ENCODE peak calls at places on chromosomes 4 and X, in six cellular contexts. One of them, this sample, is unnamed.

GRCh38 chr4:158768577-158769174 is at the start of gene FNIP2:
- DNase-seq in activated CD8-positive, alpha-beta memory T cell treated with anti-CD3 and anti-CD28 coated beads for 4 hours: peak; percentile 43
- DNase-seq in astrocyte of the hippocampus: peak; percentile 94
- DNase-seq in fibroblast of lung: peak; percentile 70
- DNase-seq in stimulated activated CD4-positive, alpha-beta T cell treated with anti-CD3 and anti-CD28 coated beads, Interleukin-4, amount 100 ng/mL, for 24 hours: peak; percentile 65
- DNase-seq in lung: peak; percentile 72
- DNase-seq in this sample: peak; percentile 64

GRCh38 chr4:84531689-84532088 is 32.6 kb upstream of the NKX6-1 start:
- DNase-seq in activated CD8-positive, alpha-beta memory T cell treated with anti-CD3 and anti-CD28 coated beads for 4 hours: no peak
- DNase-seq in stimulated activated CD4-positive, alpha-beta T cell treated with anti-CD3 and anti-CD28 coated beads, Interleukin-4, amount 100 ng/mL, for 24 hours: no peak
- DNase-seq in fibroblast of lung: no peak
- DNase-seq in astrocyte of the hippocampus: no peak
- DNase-seq in lung: no peak
- DNase-seq in this sample: no peak

GRCh38 chr4:158667651-158668198 is 4.0 kb downstream of the C4orf46 start:
- DNase-seq in fibroblast of lung: peak; percentile 27
- DNase-seq in activated CD8-positive, alpha-beta memory T cell treated with anti-CD3 and anti-CD28 coated beads for 4 hours: no peak
- DNase-seq in astrocyte of the hippocampus: peak; percentile 34
- DNase-seq in lung: no peak
- DNase-seq in stimulated activated CD4-positive, alpha-beta T cell treated with anti-CD3 and anti-CD28 coated beads, Interleukin-4, amount 100 ng/mL, for 24 hours: peak; percentile 21
- DNase-seq in this sample: peak; percentile 30

GRCh38 chrX:78619829-78620228 is 39.3 kb downstream of the RTL3 start:
- DNase-seq in lung: no peak
- DNase-seq in stimulated activated CD4-positive, alpha-beta T cell treated with anti-CD3 and anti-CD28 coated beads, Interleukin-4, amount 100 ng/mL, for 24 hours: no peak
- DNase-seq in fibroblast of lung: peak; percentile 29
- DNase-seq in activated CD8-positive, alpha-beta memory T cell treated with anti-CD3 and anti-CD28 coated beads for 4 hours: no peak
- DNase-seq in astrocyte of the hippocampus: peak; percentile 34
- DNase-seq in this sample: no peak

GRCh38 chrX:68833855-68834331 is 5.1 kb downstream of the EFNB1 start:
- DNase-seq in lung: no peak
- DNase-seq in activated CD8-positive, alpha-beta memory T cell treated with anti-CD3 and anti-CD28 coated beads for 4 hours: no peak
- DNase-seq in fibroblast of lung: no peak
- DNase-seq in astrocyte of the hippocampus: no peak
- DNase-seq in stimulated activated CD4-positive, alpha-beta T cell treated with anti-CD3 and anti-CD28 coated beads, Interleukin-4, amount 100 ng/mL, for 24 hours: no peak
- DNase-seq in this sample: no peak

GRCh38 chr4:143586080-143586479 is 72.6 kb downstream of the SMARCA5 start:
- DNase-seq in stimulated activated CD4-positive, alpha-beta T cell treated with anti-CD3 and anti-CD28 coated beads, Interleukin-4, amount 100 ng/mL, for 24 hours: no peak
- DNase-seq in astrocyte of the hippocampus: peak; percentile 40
- DNase-seq in fibroblast of lung: no peak
- DNase-seq in lung: no peak
- DNase-seq in activated CD8-positive, alpha-beta memory T cell treated with anti-CD3 and anti-CD28 coated beads for 4 hours: no peak
- DNase-seq in this sample: no peak

GRCh38 chr4:98094118-98094517 is 49.2 kb downstream of the STPG2 start:
- DNase-seq in activated CD8-positive, alpha-beta memory T cell treated with anti-CD3 and anti-CD28 coated beads for 4 hours: no peak
- DNase-seq in fibroblast of lung: no peak
- DNase-seq in stimulated activated CD4-positive, alpha-beta T cell treated with anti-CD3 and anti-CD28 coated beads, Interleukin-4, amount 100 ng/mL, for 24 hours: no peak
- DNase-seq in lung: no peak
- DNase-seq in astrocyte of the hippocampus: no peak
- DNase-seq in this sample: no peak

GRCh38 chr4:149203256-149204001 is 612.2 kb downstream of the IQCM start:
- DNase-seq in activated CD8-positive, alpha-beta memory T cell treated with anti-CD3 and anti-CD28 coated beads for 4 hours: no peak
- DNase-seq in lung: no peak
- DNase-seq in fibroblast of lung: peak; percentile 2
- DNase-seq in stimulated activated CD4-positive, alpha-beta T cell treated with anti-CD3 and anti-CD28 coated beads, Interleukin-4, amount 100 ng/mL, for 24 hours: no peak
- DNase-seq in astrocyte of the hippocampus: peak; percentile 52
- DNase-seq in this sample: no peak

GRCh38 chr4:151719045-151719743 is 41.6 kb downstream of the GATB start:
- DNase-seq in fibroblast of lung: no peak
- DNase-seq in lung: no peak
- DNase-seq in astrocyte of the hippocampus: peak; percentile 66
- DNase-seq in activated CD8-positive, alpha-beta memory T cell treated with anti-CD3 and anti-CD28 coated beads for 4 hours: no peak
- DNase-seq in stimulated activated CD4-positive, alpha-beta T cell treated with anti-CD3 and anti-CD28 coated beads, Interleukin-4, amount 100 ng/mL, for 24 hours: no peak
- DNase-seq in this sample: no peak

GRCh38 chr4:174592256-174592984 is 70.1 kb upstream of the HPGD start:
- DNase-seq in astrocyte of the hippocampus: no peak
- DNase-seq in activated CD8-positive, alpha-beta memory T cell treated with anti-CD3 and anti-CD28 coated beads for 4 hours: no peak
- DNase-seq in lung: no peak
- DNase-seq in stimulated activated CD4-positive, alpha-beta T cell treated with anti-CD3 and anti-CD28 coated beads, Interleukin-4, amount 100 ng/mL, for 24 hours: no peak
- DNase-seq in fibroblast of lung: no peak
- DNase-seq in this sample: no peak

GRCh38 chrX:48975041-48975440 is 3.4 kb upstream of the KCND1 start:
- DNase-seq in stimulated activated CD4-positive, alpha-beta T cell treated with anti-CD3 and anti-CD28 coated beads, Interleukin-4, amount 100 ng/mL, for 24 hours: no peak
- DNase-seq in fibroblast of lung: no peak
- DNase-seq in astrocyte of the hippocampus: no peak
- DNase-seq in lung: no peak
- DNase-seq in activated CD8-positive, alpha-beta memory T cell treated with anti-CD3 and anti-CD28 coated beads for 4 hours: no peak
- DNase-seq in this sample: no peak

GRCh38 chr4:184100297-184100885 is 117.3 kb downstream of the ENPP6 start:
- DNase-seq in fibroblast of lung: peak; percentile 43
- DNase-seq in lung: peak; percentile 70
- DNase-seq in astrocyte of the hippocampus: peak; percentile 46
- DNase-seq in activated CD8-positive, alpha-beta memory T cell treated with anti-CD3 and anti-CD28 coated beads for 4 hours: no peak
- DNase-seq in stimulated activated CD4-positive, alpha-beta T cell treated with anti-CD3 and anti-CD28 coated beads, Interleukin-4, amount 100 ng/mL, for 24 hours: no peak
- DNase-seq in this sample: peak; percentile 60

GRCh38 chr4:73866236-73866635 is 3.0 kb upstream of the CXCL1 start:
- DNase-seq in fibroblast of lung: no peak
- DNase-seq in activated CD8-positive, alpha-beta memory T cell treated with anti-CD3 and anti-CD28 coated beads for 4 hours: no peak
- DNase-seq in astrocyte of the hippocampus: no peak
- DNase-seq in lung: no peak
- DNase-seq in stimulated activated CD4-positive, alpha-beta T cell treated with anti-CD3 and anti-CD28 coated beads, Interleukin-4, amount 100 ng/mL, for 24 hours: no peak
- DNase-seq in this sample: no peak

GRCh38 chr4:140691369-140691768 is 64.8 kb downstream of the TBC1D9 start:
- DNase-seq in astrocyte of the hippocampus: peak; percentile 45
- DNase-seq in lung: no peak
- DNase-seq in fibroblast of lung: peak; percentile 67
- DNase-seq in stimulated activated CD4-positive, alpha-beta T cell treated with anti-CD3 and anti-CD28 coated beads, Interleukin-4, amount 100 ng/mL, for 24 hours: no peak
- DNase-seq in activated CD8-positive, alpha-beta memory T cell treated with anti-CD3 and anti-CD28 coated beads for 4 hours: no peak
- DNase-seq in this sample: no peak

GRCh38 chr4:154982187-154983047 is 201.3 kb downstream of the RBM46 start:
- DNase-seq in activated CD8-positive, alpha-beta memory T cell treated with anti-CD3 and anti-CD28 coated beads for 4 hours: no peak
- DNase-seq in lung: peak; percentile 58
- DNase-seq in stimulated activated CD4-positive, alpha-beta T cell treated with anti-CD3 and anti-CD28 coated beads, Interleukin-4, amount 100 ng/mL, for 24 hours: peak; percentile 27
- DNase-seq in astrocyte of the hippocampus: peak; percentile 82
- DNase-seq in fibroblast of lung: peak; percentile 65
- DNase-seq in this sample: peak; percentile 65

GRCh38 chr4:171308661-171309060 is 504.5 kb upstream of the GALNTL6 start:
- DNase-seq in stimulated activated CD4-positive, alpha-beta T cell treated with anti-CD3 and anti-CD28 coated beads, Interleukin-4, amount 100 ng/mL, for 24 hours: no peak
- DNase-seq in activated CD8-positive, alpha-beta memory T cell treated with anti-CD3 and anti-CD28 coated beads for 4 hours: no peak
- DNase-seq in astrocyte of the hippocampus: no peak
- DNase-seq in lung: no peak
- DNase-seq in fibroblast of lung: no peak
- DNase-seq in this sample: no peak